ENCODE peak calls at places on chromosomes 2 and 18, in nine cellular contexts. One of them, this sample, is unnamed.

GRCh38 chr18:24987271-24987932 is 364.6 kb downstream of the ZNF521 start:
- DNase-seq in aorta: no peak
- DNase-seq in CD8-positive, alpha-beta T cell: no peak
- DNase-seq in effector memory CD4-positive, alpha-beta T cell: no peak
- DNase-seq in AG04450: no peak
- DNase-seq in fibroblast of lung: peak; percentile 34
- DNase-seq in stomach: no peak
- DNase-seq in naive thymus-derived CD4-positive, alpha-beta T cell: no peak
- DNase-seq in PC-3: no peak
- DNase-seq in this sample: no peak

GRCh38 chr2:24435391-24436316 is 55.4 kb upstream of the NCOA1 start:
- DNase-seq in CD8-positive, alpha-beta T cell: no peak
- DNase-seq in naive thymus-derived CD4-positive, alpha-beta T cell: no peak
- DNase-seq in PC-3: no peak
- DNase-seq in aorta: peak; percentile 76
- DNase-seq in AG04450: no peak
- DNase-seq in stomach: peak; percentile 64
- DNase-seq in fibroblast of lung: peak; percentile 84
- DNase-seq in effector memory CD4-positive, alpha-beta T cell: no peak
- DNase-seq in this sample: peak; percentile 27

GRCh38 chr2:140975237-140975636 is 1155.6 kb downstream of the LRP1B start:
- DNase-seq in AG04450: no peak
- DNase-seq in fibroblast of lung: peak; percentile 17
- DNase-seq in naive thymus-derived CD4-positive, alpha-beta T cell: no peak
- DNase-seq in CD8-positive, alpha-beta T cell: no peak
- DNase-seq in aorta: no peak
- DNase-seq in effector memory CD4-positive, alpha-beta T cell: no peak
- DNase-seq in stomach: no peak
- DNase-seq in PC-3: peak; percentile 30
- DNase-seq in this sample: no peak

GRCh38 chr2:226781471-226781870 is 18.1 kb downstream of the IRS1 start:
- DNase-seq in stomach: no peak
- DNase-seq in effector memory CD4-positive, alpha-beta T cell: no peak
- DNase-seq in CD8-positive, alpha-beta T cell: no peak
- DNase-seq in PC-3: no peak
- DNase-seq in fibroblast of lung: no peak
- DNase-seq in naive thymus-derived CD4-positive, alpha-beta T cell: no peak
- DNase-seq in aorta: no peak
- DNase-seq in AG04450: no peak
- DNase-seq in this sample: no peak

GRCh38 chr2:230774348-230774951 is 61.8 kb downstream of the CAB39 start:
- DNase-seq in naive thymus-derived CD4-positive, alpha-beta T cell: no peak
- DNase-seq in CD8-positive, alpha-beta T cell: no peak
- DNase-seq in AG04450: peak; percentile 51
- DNase-seq in fibroblast of lung: peak; percentile 94
- DNase-seq in stomach: no peak
- DNase-seq in aorta: no peak
- DNase-seq in PC-3: peak; percentile 90
- DNase-seq in effector memory CD4-positive, alpha-beta T cell: no peak
- DNase-seq in this sample: no peak

GRCh38 chr2:150647943-150648342 is 160.5 kb upstream of the RND3 start:
- DNase-seq in naive thymus-derived CD4-positive, alpha-beta T cell: no peak
- DNase-seq in PC-3: peak; percentile 41
- DNase-seq in stomach: no peak
- DNase-seq in CD8-positive, alpha-beta T cell: no peak
- DNase-seq in effector memory CD4-positive, alpha-beta T cell: no peak
- DNase-seq in AG04450: no peak
- DNase-seq in fibroblast of lung: no peak
- DNase-seq in aorta: no peak
- DNase-seq in this sample: no peak

GRCh38 chr2:239327536-239328305 is 73.1 kb downstream of the HDAC4 start:
- DNase-seq in CD8-positive, alpha-beta T cell: no peak
- DNase-seq in naive thymus-derived CD4-positive, alpha-beta T cell: no peak
- DNase-seq in fibroblast of lung: peak; percentile 23
- DNase-seq in effector memory CD4-positive, alpha-beta T cell: no peak
- DNase-seq in stomach: no peak
- DNase-seq in aorta: no peak
- DNase-seq in PC-3: no peak
- DNase-seq in AG04450: no peak
- DNase-seq in this sample: no peak

GRCh38 chr2:24047703-24048033 is 477 bp upstream of the WDCP start:
- DNase-seq in stomach: no peak
- DNase-seq in AG04450: no peak
- DNase-seq in effector memory CD4-positive, alpha-beta T cell: no peak
- DNase-seq in naive thymus-derived CD4-positive, alpha-beta T cell: no peak
- DNase-seq in fibroblast of lung: no peak
- DNase-seq in CD8-positive, alpha-beta T cell: no peak
- DNase-seq in PC-3: no peak
- DNase-seq in aorta: no peak
- DNase-seq in this sample: no peak

GRCh38 chr2:108594982-108595464 is 60.8 kb downstream of the LIMS1 start:
- DNase-seq in stomach: no peak
- DNase-seq in PC-3: peak; percentile 89
- DNase-seq in effector memory CD4-positive, alpha-beta T cell: no peak
- DNase-seq in AG04450: peak; percentile 88
- DNase-seq in aorta: no peak
- DNase-seq in fibroblast of lung: peak; percentile 88
- DNase-seq in naive thymus-derived CD4-positive, alpha-beta T cell: no peak
- DNase-seq in CD8-positive, alpha-beta T cell: no peak
- DNase-seq in this sample: no peak
- H3K4me3 ChIP-seq in stomach: no peak overlapping the region
- H3K4me3 ChIP-seq in PC-3: peak overlapping the region; percentile 36
- H3K4me3 ChIP-seq in effector memory CD4-positive, alpha-beta T cell: no peak overlapping the region
- H3K4me3 ChIP-seq in AG04450: no peak overlapping the region
- H3K4me3 ChIP-seq in aorta: no peak overlapping the region
- H3K4me3 ChIP-seq in fibroblast of lung: no peak overlapping the region
- H3K4me3 ChIP-seq in naive thymus-derived CD4-positive, alpha-beta T cell: no peak overlapping the region
- H3K4me3 ChIP-seq in CD8-positive, alpha-beta T cell: no peak overlapping the region
- H3K4me3 ChIP-seq in this sample: no peak overlapping the region

GRCh38 chr2:200380139-200380561 is 73.7 kb downstream of the SPATS2L start:
- DNase-seq in PC-3: no peak
- DNase-seq in naive thymus-derived CD4-positive, alpha-beta T cell: no peak
- DNase-seq in AG04450: no peak
- DNase-seq in CD8-positive, alpha-beta T cell: no peak
- DNase-seq in fibroblast of lung: no peak
- DNase-seq in effector memory CD4-positive, alpha-beta T cell: no peak
- DNase-seq in stomach: no peak
- DNase-seq in aorta: no peak
- DNase-seq in this sample: no peak
- H3K27ac ChIP-seq in PC-3: peak overlapping the region; percentile 4
- H3K27ac ChIP-seq in naive thymus-derived CD4-positive, alpha-beta T cell: no peak overlapping the region
- H3K27ac ChIP-seq in AG04450: peak overlapping the region; percentile 68
- H3K27ac ChIP-seq in CD8-positive, alpha-beta T cell: no peak overlapping the region
- H3K27ac ChIP-seq in fibroblast of lung: peak overlapping the region; percentile 63
- H3K27ac ChIP-seq in effector memory CD4-positive, alpha-beta T cell: no peak overlapping the region
- H3K27ac ChIP-seq in stomach: peak overlapping the region; percentile 86
- H3K27ac ChIP-seq in aorta: peak overlapping the region; percentile 52
- H3K27ac ChIP-seq in this sample: peak overlapping the region; percentile 0

GRCh38 chr2:117828870-117829269 is 14.4 kb downstream of the DDX18 start:
- DNase-seq in effector memory CD4-positive, alpha-beta T cell: no peak
- DNase-seq in aorta: no peak
- DNase-seq in AG04450: no peak
- DNase-seq in naive thymus-derived CD4-positive, alpha-beta T cell: no peak
- DNase-seq in fibroblast of lung: no peak
- DNase-seq in PC-3: no peak
- DNase-seq in stomach: no peak
- DNase-seq in CD8-positive, alpha-beta T cell: no peak
- DNase-seq in this sample: no peak
- H3K4me3 ChIP-seq in effector memory CD4-positive, alpha-beta T cell: no peak overlapping the region
- H3K4me3 ChIP-seq in aorta: no peak overlapping the region
- H3K4me3 ChIP-seq in AG04450: no peak overlapping the region
- H3K4me3 ChIP-seq in naive thymus-derived CD4-positive, alpha-beta T cell: no peak overlapping the region
- H3K4me3 ChIP-seq in fibroblast of lung: no peak overlapping the region
- H3K4me3 ChIP-seq in PC-3: no peak overlapping the region
- H3K4me3 ChIP-seq in stomach: no peak overlapping the region
- H3K4me3 ChIP-seq in CD8-positive, alpha-beta T cell: no peak overlapping the region
- H3K4me3 ChIP-seq in this sample: no peak overlapping the region

GRCh38 chr18:58093311-58093790 is 49.3 kb downstream of the NEDD4L start:
- DNase-seq in stomach: no peak
- DNase-seq in effector memory CD4-positive, alpha-beta T cell: no peak
- DNase-seq in PC-3: peak; percentile 41
- DNase-seq in fibroblast of lung: no peak
- DNase-seq in naive thymus-derived CD4-positive, alpha-beta T cell: no peak
- DNase-seq in AG04450: no peak
- DNase-seq in aorta: no peak
- DNase-seq in CD8-positive, alpha-beta T cell: no peak
- DNase-seq in this sample: no peak

GRCh38 chr18:58088723-58089074 is 44.7 kb downstream of the NEDD4L start:
- DNase-seq in CD8-positive, alpha-beta T cell: no peak
- DNase-seq in PC-3: peak; percentile 42
- DNase-seq in naive thymus-derived CD4-positive, alpha-beta T cell: no peak
- DNase-seq in stomach: peak; percentile 58
- DNase-seq in AG04450: no peak
- DNase-seq in aorta: no peak
- DNase-seq in fibroblast of lung: no peak
- DNase-seq in effector memory CD4-positive, alpha-beta T cell: no peak
- DNase-seq in this sample: no peak

GRCh38 chr18:58091099-58091611 is 47.1 kb downstream of the NEDD4L start:
- DNase-seq in aorta: no peak
- DNase-seq in naive thymus-derived CD4-positive, alpha-beta T cell: no peak
- DNase-seq in PC-3: peak; percentile 89
- DNase-seq in effector memory CD4-positive, alpha-beta T cell: no peak
- DNase-seq in AG04450: no peak
- DNase-seq in CD8-positive, alpha-beta T cell: no peak
- DNase-seq in fibroblast of lung: no peak
- DNase-seq in stomach: peak; percentile 52
- DNase-seq in this sample: peak; percentile 84

GRCh38 chr18:58087928-58088722 is 44.1 kb downstream of the NEDD4L start:
- DNase-seq in PC-3: peak; percentile 99
- DNase-seq in CD8-positive, alpha-beta T cell: no peak
- DNase-seq in AG04450: no peak
- DNase-seq in fibroblast of lung: peak; percentile 16
- DNase-seq in naive thymus-derived CD4-positive, alpha-beta T cell: no peak
- DNase-seq in stomach: peak; percentile 83
- DNase-seq in effector memory CD4-positive, alpha-beta T cell: no peak
- DNase-seq in aorta: no peak
- DNase-seq in this sample: peak; percentile 49
- H3K27ac ChIP-seq in PC-3: peak overlapping the region; percentile 93
- H3K27ac ChIP-seq in CD8-positive, alpha-beta T cell: no peak overlapping the region
- H3K27ac ChIP-seq in AG04450: no peak overlapping the region
- H3K27ac ChIP-seq in fibroblast of lung: no peak overlapping the region
- H3K27ac ChIP-seq in naive thymus-derived CD4-positive, alpha-beta T cell: no peak overlapping the region
- H3K27ac ChIP-seq in stomach: peak overlapping the region; percentile 65
- H3K27ac ChIP-seq in effector memory CD4-positive, alpha-beta T cell: no peak overlapping the region
- H3K27ac ChIP-seq in aorta: no peak overlapping the region
- H3K27ac ChIP-seq in this sample: peak overlapping the region; percentile 28

GRCh38 chr2:54525321-54525720 is 69.2 kb downstream of the SPTBN1 start:
- DNase-seq in CD8-positive, alpha-beta T cell: no peak
- DNase-seq in stomach: no peak
- DNase-seq in effector memory CD4-positive, alpha-beta T cell: no peak
- DNase-seq in fibroblast of lung: no peak
- DNase-seq in naive thymus-derived CD4-positive, alpha-beta T cell: no peak
- DNase-seq in PC-3: no peak
- DNase-seq in AG04450: no peak
- DNase-seq in aorta: no peak
- DNase-seq in this sample: no peak

GRCh38 chr2:54523336-54523959 is 67.3 kb downstream of the SPTBN1 start:
- DNase-seq in naive thymus-derived CD4-positive, alpha-beta T cell: no peak
- DNase-seq in fibroblast of lung: peak; percentile 20
- DNase-seq in stomach: no peak
- DNase-seq in aorta: no peak
- DNase-seq in CD8-positive, alpha-beta T cell: no peak
- DNase-seq in PC-3: no peak
- DNase-seq in AG04450: no peak
- DNase-seq in effector memory CD4-positive, alpha-beta T cell: no peak
- DNase-seq in this sample: no peak

GRCh38 chr2:54522624-54523281 is 66.6 kb downstream of the SPTBN1 start:
- DNase-seq in fibroblast of lung: peak; percentile 61
- DNase-seq in effector memory CD4-positive, alpha-beta T cell: peak; percentile 43
- DNase-seq in PC-3: peak; percentile 88
- DNase-seq in naive thymus-derived CD4-positive, alpha-beta T cell: peak; percentile 83
- DNase-seq in aorta: no peak
- DNase-seq in AG04450: no peak
- DNase-seq in CD8-positive, alpha-beta T cell: peak; percentile 58
- DNase-seq in stomach: peak; percentile 59
- DNase-seq in this sample: peak; percentile 87

GRCh38 chr2:54526226-54526879 is 70.2 kb downstream of the SPTBN1 start:
- DNase-seq in fibroblast of lung: no peak
- DNase-seq in aorta: no peak
- DNase-seq in stomach: no peak
- DNase-seq in effector memory CD4-positive, alpha-beta T cell: no peak
- DNase-seq in naive thymus-derived CD4-positive, alpha-beta T cell: no peak
- DNase-seq in AG04450: no peak
- DNase-seq in CD8-positive, alpha-beta T cell: no peak
- DNase-seq in PC-3: no peak
- DNase-seq in this sample: no peak

GRCh38 chr2:54524236-54524991 is 68.3 kb downstream of the SPTBN1 start:
- DNase-seq in AG04450: no peak
- DNase-seq in PC-3: peak; percentile 42
- DNase-seq in CD8-positive, alpha-beta T cell: no peak
- DNase-seq in effector memory CD4-positive, alpha-beta T cell: no peak
- DNase-seq in fibroblast of lung: peak; percentile 72
- DNase-seq in naive thymus-derived CD4-positive, alpha-beta T cell: no peak
- DNase-seq in stomach: no peak
- DNase-seq in aorta: no peak
- DNase-seq in this sample: no peak
- H3K4me3 ChIP-seq in AG04450: no peak overlapping the region
- H3K4me3 ChIP-seq in PC-3: no peak overlapping the region
- H3K4me3 ChIP-seq in CD8-positive, alpha-beta T cell: no peak overlapping the region
- H3K4me3 ChIP-seq in effector memory CD4-positive, alpha-beta T cell: no peak overlapping the region
- H3K4me3 ChIP-seq in fibroblast of lung: no peak overlapping the region
- H3K4me3 ChIP-seq in naive thymus-derived CD4-positive, alpha-beta T cell: no peak overlapping the region
- H3K4me3 ChIP-seq in stomach: no peak overlapping the region
- H3K4me3 ChIP-seq in aorta: no peak overlapping the region
- H3K4me3 ChIP-seq in this sample: no peak overlapping the region

DNA sequence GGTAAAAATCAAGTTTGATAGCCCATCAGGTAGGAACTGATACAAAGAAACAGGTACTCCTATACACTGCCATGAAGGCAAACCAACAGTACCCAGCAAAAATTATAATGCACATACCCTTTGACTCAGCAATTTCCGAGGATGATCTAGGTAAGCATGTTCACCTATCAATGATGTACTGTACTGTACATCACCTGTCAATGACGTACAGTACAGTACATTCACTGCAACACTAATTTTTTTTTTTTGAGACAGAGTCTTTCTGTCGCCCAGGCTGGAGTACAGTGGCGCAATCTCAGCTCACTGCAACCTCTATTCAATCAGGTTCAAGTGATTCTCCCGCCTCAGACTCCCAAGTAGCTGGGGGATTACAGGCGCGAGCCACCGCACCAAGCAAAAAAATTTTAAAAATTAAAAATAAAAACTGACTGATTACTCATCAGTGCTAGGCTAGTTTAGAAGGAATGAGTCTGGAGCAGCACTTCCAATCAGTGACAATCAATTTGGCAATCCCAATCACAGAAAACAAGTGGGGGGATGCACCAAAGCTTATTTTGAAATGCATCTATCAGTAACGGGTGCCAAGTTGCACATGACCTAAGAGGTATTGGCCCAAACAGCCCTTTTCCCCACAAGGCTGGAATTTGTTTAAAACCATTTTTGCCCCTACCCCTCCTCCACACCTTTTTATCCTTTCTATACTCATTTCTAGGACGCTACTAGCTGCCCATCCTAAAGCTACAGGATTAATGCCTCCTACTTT is 8.2 kb downstream of the SRSF7 start:
- DNase-seq in stomach: no peak
- DNase-seq in AG04450: no peak
- DNase-seq in fibroblast of lung: no peak
- DNase-seq in effector memory CD4-positive, alpha-beta T cell: no peak
- DNase-seq in CD8-positive, alpha-beta T cell: no peak
- DNase-seq in aorta: no peak
- DNase-seq in naive thymus-derived CD4-positive, alpha-beta T cell: no peak
- DNase-seq in PC-3: no peak
- DNase-seq in this sample: no peak
- H3K27ac ChIP-seq in stomach: peak overlapping the region; percentile 18
- H3K27ac ChIP-seq in AG04450: no peak overlapping the region
- H3K27ac ChIP-seq in fibroblast of lung: no peak overlapping the region
- H3K27ac ChIP-seq in effector memory CD4-positive, alpha-beta T cell: no peak overlapping the region
- H3K27ac ChIP-seq in CD8-positive, alpha-beta T cell: no peak overlapping the region
- H3K27ac ChIP-seq in aorta: no peak overlapping the region
- H3K27ac ChIP-seq in naive thymus-derived CD4-positive, alpha-beta T cell: no peak overlapping the region
- H3K27ac ChIP-seq in PC-3: no peak overlapping the region
- H3K27ac ChIP-seq in this sample: no peak overlapping the region

This sample was measured in small intestine.